ENCODE peak calls at places on chromosome 20, in ten cellular contexts. V is AG09309; Y is GM13977; P is CD8-positive, alpha-beta T cell; U is dorsolateral prefrontal cortex; K is AG10803; X is fibroblast of pulmonary artery; J is fibroblast of villous mesenchyme; C is ovary; Q is GM12865. E is an unnamed sample.

GRCh38 chr20:49853640-49854039 is 41.0 kb downstream of the SLC9A8 start:
- DNase-seq in V (peak), Y (no peak), P (no peak), U (no peak), K (peak), X (peak), J (peak), C (no peak), Q (no peak), E (no peak)

GRCh38 chr20:46814366-46815232 is 80.0 kb upstream of the EYA2 start:
- DNase-seq in V (peak), Y (no peak), P (no peak), U (no peak), K (peak), X (peak), J (peak), C (no peak), Q (peak), E (no peak)

GRCh38 chr20:47503685-47504084 is 2.0 kb downstream of the NCOA3 start:
- DNase-seq in V (no peak), Y (no peak), P (no peak), U (no peak), K (no peak), X (no peak), J (no peak), C (no peak), Q (peak), E (no peak)

GRCh38 chr20:10696650-10697049 is 22.9 kb upstream of the JAG1 start:
- DNase-seq in V (no peak), Y (peak), P (no peak), U (no peak), K (no peak), X (no peak), J (no peak), C (no peak), Q (peak), E (no peak)

GRCh38 chr20:35320396-35321126 is 28.3 kb upstream of the FAM83C start:
- DNase-seq in V (no peak), Y (no peak), P (no peak), U (no peak), K (peak), X (peak), J (no peak), C (no peak), Q (no peak), E (no peak)

GRCh38 chr20:43243672-43244269 is 54.1 kb upstream of the PTPRT start:
- DNase-seq in V (no peak), Y (no peak), P (no peak), U (peak), K (no peak), X (no peak), J (no peak), C (no peak), Q (peak), E (no peak)

GRCh38 chr20:44384423-44385027 is 29.0 kb downstream of the HNF4A start:
- DNase-seq in V (no peak), Y (peak), P (peak), U (peak), K (peak), X (peak), J (peak), C (peak), Q (peak), E (peak)

GRCh38 chr20:7452890-7453289 is 487.4 kb downstream of the HAO1 start:
- DNase-seq in V (no peak), Y (no peak), P (no peak), U (no peak), K (no peak), X (peak), J (no peak), C (no peak), Q (no peak), E (no peak)

GRCh38 chr20:6994452-6994851 is 227.0 kb downstream of the BMP2 start:
- DNase-seq in V (peak), Y (no peak), P (no peak), U (no peak), K (peak), X (peak), J (peak), C (no peak), Q (no peak), E (no peak)

GRCh38 chr20:61775423-61775822 is 290.3 kb downstream of the TAF4 start:
- DNase-seq in V (no peak), Y (no peak), P (no peak), U (peak), K (no peak), X (no peak), J (no peak), C (no peak), Q (no peak), E (no peak)

DNA sequence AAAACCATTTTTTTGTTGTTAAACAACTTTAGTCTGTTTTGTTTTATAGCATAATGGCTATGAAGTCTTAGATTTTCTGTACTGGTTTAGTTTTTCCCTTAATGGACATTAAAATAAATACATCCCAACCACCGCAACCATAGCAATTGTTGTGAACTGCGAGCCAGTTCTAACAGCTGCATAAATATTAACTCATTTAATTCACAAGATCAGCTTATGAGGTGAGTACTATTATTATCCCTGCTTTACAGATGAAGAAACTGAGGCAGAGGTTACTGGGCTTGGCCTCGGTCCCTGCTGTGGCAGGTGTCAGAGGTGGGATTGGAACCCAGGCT is 23.1 kb downstream of the MOCS3 start:
- DNase-seq in V (no peak), Y (no peak), P (no peak), U (no peak), K (no peak), X (no peak), J (no peak), C (no peak), Q (no peak), E (no peak)
- TF ChIP-seq CTCF in V (no peak), Y (no peak), P (peak), U (no peak), K (no peak), X (no peak), J (no peak), C (no peak), Q (no peak), E (no peak)

GRCh38 chr20:57464642-57465211 is 60.2 kb downstream of the CTCFL start:
- DNase-seq in V (no peak), Y (no peak), P (no peak), U (no peak), K (no peak), X (peak), J (peak), C (no peak), Q (peak), E (no peak)
- TF ChIP-seq CTCF in V (peak), Y (peak), P (no peak), U (peak), K (peak), X (peak), J (peak), C (peak), Q (peak), E (peak)

DNA sequence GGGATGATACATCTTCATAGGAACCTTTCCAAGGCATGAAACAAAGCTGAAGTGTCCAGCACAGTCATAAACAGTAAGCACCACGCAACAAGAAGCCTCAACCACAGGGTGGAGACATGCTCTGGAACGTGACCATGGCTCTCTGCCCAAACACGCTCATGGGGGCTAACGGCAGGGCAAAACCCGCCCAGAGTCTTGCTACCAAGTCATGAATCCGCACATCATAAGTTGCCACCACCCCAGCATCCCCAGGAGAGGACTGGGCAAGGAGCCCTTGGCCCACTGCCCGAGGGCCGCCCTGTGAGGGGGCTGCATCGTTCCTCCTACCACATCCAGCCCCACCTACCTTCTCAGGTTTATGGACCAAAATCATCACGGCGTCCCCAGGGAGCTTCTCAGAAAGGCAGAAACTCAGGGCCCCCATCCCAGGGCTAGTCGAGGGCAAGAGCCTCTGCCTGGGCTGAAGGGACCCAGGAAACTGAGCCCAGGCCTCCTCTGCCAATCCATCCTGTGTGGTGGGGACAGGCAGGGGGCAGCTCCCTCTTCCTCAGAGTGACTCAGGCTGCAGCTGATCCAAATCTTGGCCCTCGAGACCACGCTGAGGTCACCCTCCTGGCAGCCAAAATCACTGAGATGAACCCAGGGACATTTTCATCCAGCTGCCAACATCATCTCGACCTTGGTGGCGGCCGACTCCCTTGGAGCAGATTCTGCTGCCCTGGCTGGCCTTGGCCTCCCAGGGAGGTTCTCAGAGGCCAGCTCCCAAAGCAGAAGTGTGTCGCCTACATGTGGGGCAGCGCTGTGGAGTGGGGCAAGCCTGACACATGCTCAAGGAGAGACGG is 42.6 kb downstream of the BMP7 start:
- DNase-seq in V (no peak), Y (no peak), P (no peak), U (no peak), K (peak), X (no peak), J (no peak), C (no peak), Q (no peak), E (no peak)
- TF ChIP-seq CTCF in V (peak), Y (no peak), P (no peak), U (no peak), K (no peak), X (no peak), J (no peak), C (no peak), Q (no peak), E (no peak)

DNA sequence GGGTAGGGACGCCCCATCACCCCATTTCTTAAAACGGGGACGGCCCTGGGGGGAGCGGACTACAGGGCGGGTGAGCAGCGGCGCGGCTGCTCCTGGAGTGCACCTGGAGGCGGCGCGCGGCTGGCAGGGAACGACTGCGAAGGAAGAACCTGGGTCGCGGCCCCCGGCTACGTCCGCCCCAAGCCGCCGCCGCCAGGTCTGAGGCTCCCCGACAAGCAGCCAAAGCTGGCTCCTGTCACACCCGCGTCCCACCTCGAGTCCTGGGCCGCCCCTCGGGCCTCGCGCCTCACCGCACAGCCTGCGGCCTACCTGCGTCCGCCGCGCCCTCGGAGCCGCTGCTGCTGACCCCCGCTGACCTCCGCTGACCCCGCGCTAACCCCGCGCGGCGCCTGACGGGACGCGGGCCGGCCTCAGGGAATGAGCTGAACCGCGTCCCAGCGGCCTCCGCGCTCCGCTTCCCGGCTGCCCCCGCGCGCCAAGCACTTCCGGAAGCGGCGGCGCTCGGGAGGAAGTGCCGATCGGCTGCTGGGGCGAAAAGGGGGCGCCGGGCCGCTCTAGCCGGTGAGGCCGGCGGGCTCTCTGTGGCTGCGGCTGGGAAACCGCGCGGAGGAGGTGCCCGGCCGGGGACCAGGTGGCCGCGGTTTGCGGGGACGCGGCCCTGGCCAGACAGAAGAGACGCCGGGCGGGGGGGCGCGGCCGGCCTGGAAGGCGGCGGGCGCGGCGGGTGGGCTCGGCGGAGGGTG is at the start of the genes ARFRP1 and ZGPAT:
- DNase-seq in V (peak), Y (peak), P (peak), U (peak), K (peak), X (peak), J (peak), C (peak), Q (peak), E (no peak)
- TF ChIP-seq CTCF in V (no peak), Y (peak), P (no peak), U (peak), K (no peak), X (no peak), J (no peak), C (peak), Q (no peak), E (peak)

GRCh38 chr20:4569882-4570281 is 151.8 kb upstream of the PRND start:
- DNase-seq in V (no peak), Y (no peak), P (no peak), U (no peak), K (no peak), X (no peak), J (no peak), C (no peak), Q (no peak), E (no peak)
- TF ChIP-seq CTCF in V (no peak), Y (no peak), P (no peak), U (no peak), K (no peak), X (no peak), J (no peak), C (no peak), Q (no peak), E (no peak)

DNA sequence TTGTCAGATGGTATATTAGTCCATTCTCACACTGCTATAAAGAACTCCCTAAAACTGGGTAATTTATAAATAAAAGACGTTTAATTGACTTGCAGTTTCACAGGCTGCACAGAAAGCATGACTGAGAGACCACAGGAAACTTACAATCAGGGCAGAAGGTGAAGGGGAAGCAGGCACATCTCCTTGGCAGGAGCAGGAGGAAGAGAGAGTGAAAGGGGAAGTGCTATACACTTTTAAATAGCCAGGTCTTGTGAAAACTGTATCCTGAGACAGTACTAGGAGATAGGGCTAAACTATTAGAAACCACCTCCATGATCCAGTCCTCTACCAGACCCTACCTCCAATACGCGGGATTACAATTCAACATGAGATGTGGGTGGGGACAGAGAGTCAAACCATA is 193.9 kb upstream of the KCNG1 start:
- DNase-seq in V (no peak), Y (no peak), P (no peak), U (no peak), K (no peak), X (no peak), J (no peak), C (no peak), Q (no peak), E (no peak)
- TF ChIP-seq CTCF in V (no peak), Y (no peak), P (no peak), U (no peak), K (no peak), X (no peak), J (no peak), C (no peak), Q (no peak), E (no peak)